ENCODE peak calls at places on chromosome 11, in eight cellular contexts. F is Calu3; P is spleen; A is stimulated activated CD8-positive, alpha-beta memory T cell treated with anti-CD3 and anti-CD28 coated beads, Interleukin-15, amount 100 ng/mL, for 4 hours; K is A172; X is HFF-Myc; V is activated CD8-positive, alpha-beta T cell treated with anti-CD3 and anti-CD28 coated beads, Interleukin-2, amount 10 ng/mL, durations not matched to agents 7 days and 5 days; T is endothelial cell. G is an unnamed sample.

GRCh38 chr11:104772806-104773241 is 125.4 kb downstream of the CASP12 start:
- DNase-seq in F (no peak), P (no peak), A (no peak), K (peak; percentile 84), X (peak; percentile 95), V (peak; percentile 27), T (no peak), G (peak; percentile 91)

GRCh38 chr11:48000432-48000831 is 20.1 kb downstream of the PTPRJ start:
- DNase-seq in F (no peak), P (peak; percentile 38), A (no peak), K (no peak), X (no peak), V (no peak), T (no peak), G (no peak)

GRCh38 chr11:65169164-65169641 is 830 bp upstream of the SPDYC start:
- DNase-seq in F (no peak), P (peak; percentile 31), A (no peak), K (peak; percentile 35), X (no peak), V (no peak), T (no peak), G (no peak)

GRCh38 chr11:120569903-120570302 is 58.4 kb downstream of the GRIK4 start:
- DNase-seq in F (no peak), P (peak; percentile 29), A (no peak), K (no peak), X (no peak), V (no peak), T (no peak), G (no peak)

GRCh38 chr11:118912742-118913410 is 12.8 kb downstream of the BCL9L start:
- DNase-seq in F (no peak), P (peak; percentile 77), A (no peak), K (peak; percentile 58), X (no peak), V (peak; percentile 58), T (no peak), G (no peak)

GRCh38 chr11:19089421-19089820 is 27.5 kb upstream of the ZDHHC13 start:
- DNase-seq in F (peak; percentile 55), P (no peak), A (no peak), K (no peak), X (no peak), V (no peak), T (no peak), G (no peak)

GRCh38 chr11:46001427-46002049 is 79.1 kb downstream of the LARGE2 start:
- DNase-seq in F (no peak), P (no peak), A (no peak), K (peak; percentile 47), X (no peak), V (no peak), T (no peak), G (peak; percentile 33)

GRCh38 chr11:2548596-2548995 is 103.8 kb downstream of the KCNQ1 start:
- DNase-seq in F (no peak), P (peak; percentile 41), A (no peak), K (no peak), X (no peak), V (no peak), T (no peak), G (no peak)

GRCh38 chr11:128691802-128692749 is 1.8 kb upstream of the FLI1 start:
- DNase-seq in F (no peak), P (peak; percentile 79), A (no peak), K (no peak), X (no peak), V (no peak), T (peak; percentile 69), G (no peak)

GRCh38 chr11:1392561-1392960 is 2.8 kb downstream of the BRSK2 start:
- DNase-seq in F (no peak), P (no peak), A (no peak), K (no peak), X (no peak), V (no peak), T (no peak), G (no peak)

GRCh38 chr11:96506953-96507354 is 117.1 kb downstream of the JRKL start:
- DNase-seq in F (no peak), P (no peak), A (no peak), K (peak; percentile 46), X (no peak), V (no peak), T (no peak), G (no peak)

GRCh38 chr11:129374081-129374992 is 1.3 kb upstream of the BARX2 start:
- DNase-seq in F (no peak), P (no peak), A (no peak), K (no peak), X (no peak), V (no peak), T (peak; percentile 15), G (no peak)

GRCh38 chr11:125235006-125235405 is 70.5 kb downstream of the PKNOX2 start:
- DNase-seq in F (no peak), P (no peak), A (no peak), K (no peak), X (no peak), V (no peak), T (no peak), G (no peak)

GRCh38 chr11:35539781-35540281 is 14.4 kb upstream of the PAMR1 start:
- DNase-seq in F (no peak), P (no peak), A (no peak), K (no peak), X (peak; percentile 77), V (no peak), T (no peak), G (no peak)

G was measured in kidney glomerular epithelial cell.